ENCODE peak calls at places on chromosomes 11 and 22, in eight cellular contexts. W is gastrocnemius medialis, U is psoas muscle, S is cardiac fibroblast, R is heart left ventricle, H is AG10803, F is AG09309, G is mesenchymal stem cell. J is an unnamed sample.

GRCh38 chr11:66863428-66864125 is 6.7 kb downstream of the LRFN4 start:
- DNase-seq in R (no peak), W (no peak), G (no peak), H (no peak), U (no peak), F (no peak), S (no peak), J (no peak)

GRCh38 chr11:22878604-22879003 is 18.3 kb upstream of the CCDC179 start:
- DNase-seq in W (no peak), R (no peak), H (no peak), U (no peak), S (no peak), F (no peak), G (no peak), J (no peak)

GRCh38 chr22:36145881-36146280 is 14.7 kb downstream of the APOL3 start:
- DNase-seq in H (peak), F (no peak), W (no peak), G (peak), S (peak), U (no peak), R (no peak), J (no peak)

GRCh38 chr22:20432244-20432686 is 5.4 kb downstream of the SCARF2 start:
- DNase-seq in H (no peak), U (peak), S (no peak), F (no peak), G (no peak), R (no peak), W (no peak), J (no peak)

GRCh38 chr11:5666396-5666780 is 18.5 kb downstream of the TRIM5 start:
- DNase-seq in G (no peak), U (no peak), R (no peak), F (no peak), S (no peak), W (no peak), H (no peak), J (peak)

GRCh38 chr11:2807276-2807681 is 78.3 kb downstream of the CDKN1C start:
- DNase-seq in U (peak), W (peak), F (no peak), H (no peak), S (peak), G (no peak), R (peak), J (no peak)

GRCh38 chr11:67504950-67505561 is at the start of gene PITPNM1:
- DNase-seq in G (peak), S (peak), W (peak), R (peak), F (no peak), H (peak), U (peak), J (no peak)

GRCh38 chr11:2434506-2435255 is 9.6 kb downstream of the TRPM5 start:
- DNase-seq in F (no peak), G (no peak), W (no peak), R (no peak), S (no peak), U (peak), H (no peak), J (no peak)

GRCh38 chr22:26610072-26610958 is 7.5 kb downstream of the CRYBB1 start:
- DNase-seq in G (peak), H (peak), R (peak), W (no peak), U (no peak), F (peak), S (peak), J (peak)

GRCh38 chr22:41596776-41597634 is 7.4 kb upstream of the PMM1 start:
- DNase-seq in H (peak), F (no peak), G (peak), R (peak), U (peak), S (peak), W (peak), J (peak)

GRCh38 chr22:18023509-18024275 is 669 bp downstream of the MICAL3 start:
- DNase-seq in S (peak), F (peak), H (peak), W (peak), R (peak), U (peak), G (peak), J (no peak)

GRCh38 chr11:69938206-69938605 is 119.0 kb upstream of the FGF3 start:
- DNase-seq in R (no peak), G (no peak), W (no peak), S (no peak), H (no peak), U (peak), F (no peak), J (no peak)

GRCh38 chr22:42316988-42317387 is 46.5 kb upstream of the TCF20 start:
- DNase-seq in G (no peak), F (peak), S (peak), H (peak), W (no peak), R (peak), U (no peak), J (no peak)

GRCh38 chr11:106998126-106998525 is 20.1 kb downstream of the GUCY1A2 start:
- DNase-seq in S (peak), G (peak), F (peak), U (no peak), R (no peak), W (no peak), H (peak), J (no peak)

GRCh38 chr11:120956710-120957500 is 67.0 kb upstream of the TBCEL start:
- DNase-seq in W (no peak), U (no peak), S (no peak), H (no peak), G (no peak), R (no peak), F (no peak), J (no peak)

GRCh38 chr22:17083811-17084540 is 824 bp upstream of the IL17RA start:
- DNase-seq in U (peak), R (peak), F (no peak), G (no peak), S (no peak), H (no peak), W (no peak), J (no peak)

GRCh38 chr11:19800714-19801519 is 88.3 kb downstream of the NAV2 start:
- DNase-seq in W (no peak), U (no peak), H (peak), F (no peak), S (no peak), R (no peak), G (no peak), J (no peak)

GRCh38 chr22:19127329-19128008 is 3.6 kb upstream of the TSSK2 start:
- DNase-seq in W (no peak), H (no peak), G (no peak), F (no peak), U (peak), S (no peak), R (peak), J (no peak)

GRCh38 chr11:82906236-82906635 is 4.7 kb downstream of the DDIAS start:
- DNase-seq in W (no peak), S (peak), F (peak), G (peak), H (peak), R (no peak), U (no peak), J (no peak)

GRCh38 chr22:29454186-29454745 is 15.9 kb downstream of the RFPL1 start:
- DNase-seq in G (no peak), S (no peak), H (no peak), R (no peak), W (no peak), U (no peak), F (no peak), J (no peak)

GRCh38 chr11:61586792-61587430 is 6.0 kb upstream of the SYT7 start:
- DNase-seq in G (no peak), U (no peak), H (no peak), S (no peak), W (no peak), R (no peak), F (no peak), J (no peak)
- H3K4me3 ChIP-seq in G (peak), U (peak), H (no peak), S (no peak), W (peak), R (peak), F (no peak), J (no peak)

DNA sequence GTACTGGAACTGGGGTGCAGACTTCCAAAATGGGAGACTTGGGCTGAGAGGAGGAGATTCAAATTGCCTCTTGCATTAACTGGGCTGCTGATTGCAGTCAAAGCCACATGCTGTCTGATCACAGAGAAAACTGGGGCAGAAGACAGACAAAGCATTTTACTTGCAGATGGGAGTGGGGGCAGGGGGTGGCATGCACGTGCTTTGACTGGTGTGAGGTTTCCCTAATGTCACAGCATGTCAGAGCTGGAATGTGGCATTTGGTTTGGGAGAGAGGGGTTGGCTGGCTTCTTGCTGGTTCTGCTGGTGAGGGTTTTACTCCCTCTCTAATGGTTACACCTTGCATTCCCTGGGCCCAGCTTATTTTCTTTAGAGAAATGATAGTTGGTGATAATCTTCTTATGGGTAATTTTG is 2.9 kb downstream of the TUB start:
- DNase-seq in R (no peak), U (no peak), H (no peak), W (no peak), F (no peak), S (no peak), G (no peak), J (no peak)
- H3K4me3 ChIP-seq in R (no peak), U (no peak), H (no peak), W (no peak), F (no peak), S (no peak), G (no peak), J (no peak)

DNA sequence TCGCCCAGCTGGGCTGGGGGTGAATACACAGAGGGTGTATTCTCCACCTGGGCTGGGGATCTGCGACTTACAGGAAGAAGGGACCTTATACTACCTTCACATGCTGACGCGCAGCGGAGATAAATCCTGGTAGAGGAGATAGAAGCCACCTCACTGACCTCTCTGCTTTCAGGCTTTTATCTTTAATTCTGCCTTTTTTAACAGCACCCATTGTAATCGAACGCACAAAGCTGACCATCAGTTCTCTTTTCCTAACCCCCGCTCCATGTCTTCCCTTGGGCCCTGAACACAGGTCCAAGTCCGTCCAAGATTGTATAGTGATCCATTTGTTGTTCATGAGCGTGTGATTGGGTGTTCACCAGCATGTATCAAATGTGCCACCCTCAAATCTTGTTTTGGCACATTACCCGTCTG is 664 bp upstream of the LAMTOR1 start:
- DNase-seq in H (no peak), S (no peak), F (no peak), W (no peak), G (no peak), U (no peak), R (no peak), J (no peak)
- H3K4me3 ChIP-seq in H (peak), S (peak), F (peak), W (peak), G (peak), U (peak), R (peak), J (peak)

GRCh38 chr11:96095884-96096301 is 172.0 kb upstream of the MTMR2 start:
- DNase-seq in R (no peak), S (no peak), W (no peak), G (no peak), F (no peak), H (no peak), U (no peak), J (no peak)

GRCh38 chr11:96097844-96098421 is 174.0 kb upstream of the MTMR2 start:
- DNase-seq in F (no peak), G (peak), S (peak), W (no peak), U (no peak), H (peak), R (no peak), J (no peak)

GRCh38 chr11:96096360-96096759 is 172.5 kb upstream of the MTMR2 start:
- DNase-seq in S (no peak), G (no peak), R (no peak), U (no peak), W (no peak), F (no peak), H (no peak), J (no peak)

GRCh38 chr11:96101146-96101545 is 177.2 kb upstream of the MTMR2 start:
- DNase-seq in G (no peak), F (no peak), S (peak), W (no peak), R (no peak), H (no peak), U (no peak), J (no peak)

GRCh38 chr11:96098511-96099241 is 174.8 kb upstream of the MTMR2 start:
- DNase-seq in H (peak), S (peak), U (no peak), W (no peak), R (peak), G (peak), F (no peak), J (no peak)
- H3K4me3 ChIP-seq in H (no peak), S (no peak), U (no peak), W (no peak), R (no peak), G (peak), F (no peak), J (no peak)

DNA sequence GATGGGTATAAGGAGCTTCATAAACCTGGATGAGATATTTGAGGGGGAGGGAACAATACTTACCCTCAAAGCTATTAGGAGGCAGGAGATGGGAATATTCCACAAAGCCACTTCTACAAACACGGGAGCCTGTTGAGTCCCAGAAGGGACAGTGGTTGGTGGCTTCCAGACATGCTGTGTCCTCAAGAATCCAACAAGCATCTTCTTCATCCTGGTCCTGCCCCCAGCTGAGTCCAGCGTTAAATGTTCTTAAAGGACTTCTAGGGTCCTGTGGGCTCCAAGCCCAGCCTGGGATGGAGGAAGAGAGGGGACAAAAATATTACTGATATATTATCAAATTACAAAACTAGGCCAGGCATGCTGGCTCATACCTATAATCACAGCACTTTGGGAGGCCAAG is 2.3 kb downstream of the CSKMT start:
- DNase-seq in U (no peak), F (no peak), H (no peak), R (peak), S (no peak), W (no peak), G (no peak), J (no peak)
- H3K4me3 ChIP-seq in U (peak), F (no peak), H (no peak), R (no peak), S (no peak), W (no peak), G (peak), J (no peak)

GRCh38 chr11:108432783-108433182 is 34.5 kb downstream of the C11orf65 start:
- DNase-seq in U (no peak), R (no peak), H (peak), G (peak), S (no peak), F (no peak), W (no peak), J (peak)

GRCh38 chr11:108431370-108431769 is 36.0 kb downstream of the C11orf65 start:
- DNase-seq in R (no peak), S (no peak), U (no peak), G (no peak), W (no peak), H (no peak), F (no peak), J (no peak)

GRCh38 chr11:108431997-108432396 is 35.3 kb downstream of the C11orf65 start:
- DNase-seq in G (no peak), W (no peak), H (no peak), F (no peak), R (no peak), U (no peak), S (no peak), J (no peak)

GRCh38 chr11:108435066-108435465 is 32.3 kb downstream of the C11orf65 start:
- DNase-seq in R (no peak), W (no peak), U (no peak), S (no peak), G (no peak), F (no peak), H (no peak), J (no peak)

DNA sequence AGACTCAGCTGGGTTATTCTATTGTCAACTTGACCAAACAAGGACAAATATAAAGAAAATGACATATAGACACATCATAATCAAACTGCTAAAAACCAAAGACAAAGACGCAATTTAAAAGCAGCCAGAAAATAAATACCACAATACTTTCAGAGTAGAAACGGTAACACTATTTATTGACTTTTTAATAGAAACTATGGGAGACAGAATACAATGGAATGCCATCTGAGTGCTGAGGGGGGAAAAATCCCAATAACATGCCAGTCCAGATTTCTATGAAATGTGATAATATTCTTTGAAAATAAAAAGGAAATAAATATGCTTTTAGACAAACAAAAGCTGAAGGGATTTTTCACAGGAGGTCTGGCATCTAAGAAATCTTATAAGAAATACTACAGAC is 30.7 kb downstream of the C11orf65 start:
- DNase-seq in G (peak), F (no peak), W (no peak), H (no peak), R (no peak), U (no peak), S (no peak), J (no peak)
- H3K4me3 ChIP-seq in G (no peak), F (no peak), W (no peak), H (no peak), R (no peak), U (no peak), S (no peak), J (no peak)

GRCh38 chr11:134413334-134414035 is 1.4 kb upstream of the B3GAT1 start:
- DNase-seq in W (no peak), S (no peak), H (no peak), F (no peak), R (no peak), U (no peak), G (no peak), J (no peak)

GRCh38 chr11:134414036-134414731 is 2.1 kb upstream of the B3GAT1 start:
- DNase-seq in F (no peak), S (no peak), W (no peak), H (no peak), G (no peak), R (no peak), U (no peak), J (no peak)

GRCh38 chr11:134412508-134413333 is 679 bp upstream of the B3GAT1 start:
- DNase-seq in H (no peak), W (no peak), F (no peak), U (no peak), R (no peak), S (no peak), G (no peak), J (no peak)

GRCh38 chr11:134410766-134411165 is 1.3 kb downstream of the B3GAT1 start:
- DNase-seq in F (no peak), U (no peak), W (no peak), G (no peak), R (no peak), S (no peak), H (no peak), J (no peak)

GRCh38 chr11:134411887-134412507 is at the start of gene B3GAT1:
- DNase-seq in R (no peak), S (no peak), U (no peak), H (no peak), F (no peak), G (no peak), W (no peak), J (no peak)
- H3K4me3 ChIP-seq in R (peak), S (peak), U (peak), H (no peak), F (no peak), G (no peak), W (peak), J (peak)